ENCODE peak calls at places on chromosomes 4 and X, in seven cellular contexts. M, B, D, W, J, N and L are unnamed samples.

GRCh38 chrX:132622130-132622529 is 133.3 kb upstream of the MBNL3 start:
- DNase-seq in B (no peak), J (no peak), D (peak), N (no peak), W (no peak), M (no peak), L (no peak)

GRCh38 chrX:97050413-97050812 is 166.7 kb downstream of the RPA4 start:
- DNase-seq in M (no peak), B (no peak), D (peak), W (no peak), N (no peak), J (peak), L (no peak)

GRCh38 chrX:6917666-6918065 is 229.8 kb upstream of the STS start:
- DNase-seq in D (no peak), W (no peak), M (no peak), N (no peak), B (no peak), J (no peak), L (no peak)

GRCh38 chr4:37837446-37837845 is 11.0 kb downstream of the PGM2 start:
- DNase-seq in B (no peak), M (no peak), J (no peak), N (no peak), D (peak), W (peak), L (no peak)

GRCh38 chr4:10343656-10344055 is 113.6 kb downstream of the ZNF518B start:
- DNase-seq in J (no peak), N (no peak), M (no peak), B (no peak), W (no peak), D (no peak), L (no peak)

GRCh38 chr4:76339364-76339763 is 32.8 kb downstream of the STBD1 start:
- DNase-seq in M (no peak), W (no peak), B (no peak), D (no peak), J (no peak), N (no peak), L (no peak)

GRCh38 chr4:113881256-113881655 is 98.2 kb downstream of the ARSJ start:
- DNase-seq in D (no peak), N (no peak), B (no peak), J (peak), M (no peak), W (no peak), L (no peak)

GRCh38 chr4:3041192-3042142 is 32.9 kb downstream of the HTT-AS start:
- DNase-seq in B (peak), N (peak), J (no peak), D (peak), M (no peak), W (peak), L (no peak)

GRCh38 chrX:110015915-110016314 is 13.0 kb downstream of the TMEM164 start:
- DNase-seq in N (no peak), W (no peak), M (no peak), B (no peak), J (no peak), D (no peak), L (no peak)

GRCh38 chrX:77899081-77899828 is at the start of gene COX7B:
- DNase-seq in B (peak), N (peak), W (peak), J (peak), M (peak), D (peak), L (peak)

GRCh38 chr4:7956306-7957112 is 16.8 kb upstream of the AFAP1 start:
- DNase-seq in W (no peak), J (no peak), D (peak), B (no peak), M (no peak), N (peak), L (no peak)

GRCh38 chrX:74325130-74326059 is 21.4 kb downstream of the ZCCHC13 start:
- DNase-seq in W (no peak), J (no peak), B (no peak), D (no peak), M (peak), N (no peak), L (peak)

GRCh38 chrX:78384486-78384885 is 57.1 kb upstream of the CYSLTR1 start:
- DNase-seq in D (no peak), J (no peak), W (no peak), N (no peak), B (no peak), M (no peak), L (no peak)

GRCh38 chr4:139214039-139214534 is 37.1 kb upstream of the ELF2 start:
- DNase-seq in M (peak), D (no peak), W (no peak), B (peak), N (no peak), J (no peak), L (peak)

GRCh38 chrX:46611658-46612362 is 38.2 kb downstream of the CHST7 start:
- DNase-seq in J (no peak), B (no peak), W (no peak), D (no peak), M (no peak), N (no peak), L (no peak)

GRCh38 chrX:49644991-49645637 is 46.3 kb downstream of the GAGE1 start:
- DNase-seq in N (no peak), J (no peak), W (no peak), M (no peak), D (no peak), B (no peak), L (no peak)

GRCh38 chr4:1895971-1896657 is 24.9 kb downstream of the NSD2 start:
- DNase-seq in N (no peak), M (no peak), J (no peak), D (no peak), B (no peak), W (no peak), L (no peak)

GRCh38 chr4:101348367-101348827 is 1.1 kb upstream of the PPP3CA start:
- DNase-seq in B (no peak), W (no peak), N (no peak), M (no peak), J (no peak), D (no peak), L (no peak)

GRCh38 chr4:171031338-171031737 is 781.9 kb upstream of the GALNTL6 start:
- DNase-seq in W (no peak), J (no peak), D (no peak), B (no peak), N (no peak), M (no peak), L (no peak)

GRCh38 chr4:8038702-8039251 is 99.1 kb upstream of the AFAP1 start:
- DNase-seq in N (no peak), M (no peak), D (no peak), J (no peak), B (no peak), W (no peak), L (no peak)

GRCh38 chrX:115579786-115580294 is 18.9 kb downstream of the PLS3 start:
- DNase-seq in J (no peak), M (no peak), N (no peak), W (no peak), B (no peak), D (no peak), L (no peak)

GRCh38 chrX:97895751-97896150 is 1012.0 kb downstream of the RPA4 start:
- DNase-seq in B (no peak), M (no peak), W (no peak), N (no peak), J (no peak), D (no peak), L (no peak)

GRCh38 chr4:27702710-27703431 is 842.2 kb downstream of the STIM2 start:
- DNase-seq in W (no peak), M (no peak), N (no peak), J (no peak), B (no peak), D (no peak), L (no peak)

GRCh38 chrX:39891781-39892180 is 206.0 kb downstream of the BCOR start:
- DNase-seq in D (no peak), N (no peak), W (no peak), M (no peak), J (no peak), B (no peak), L (no peak)

GRCh38 chr4:105714071-105714521 is 5.5 kb downstream of the GSTCD start:
- DNase-seq in W (no peak), B (no peak), D (peak), N (no peak), J (no peak), M (no peak), L (no peak)

GRCh38 chrX:821311-822178 is 191.0 kb downstream of the SHOX start:
- DNase-seq in N (no peak), M (no peak), D (no peak), W (no peak), B (no peak), J (no peak), L (no peak)

GRCh38 chrX:102712967-102713677 is 874 bp downstream of the GPRASP2 start:
- DNase-seq in D (peak), B (peak), N (peak), M (no peak), W (no peak), J (peak), L (no peak)

GRCh38 chr4:82787342-82787741 is 11.3 kb downstream of the SCD5 start:
- DNase-seq in J (no peak), N (no peak), D (peak), B (no peak), W (no peak), M (no peak), L (no peak)

GRCh38 chrX:21840199-21840557 is 761 bp downstream of the MBTPS2 start:
- DNase-seq in D (peak), M (no peak), J (no peak), W (no peak), B (no peak), N (no peak), L (no peak)

GRCh38 chr4:36011381-36011780 is 232.9 kb downstream of the ARAP2 start:
- DNase-seq in W (no peak), J (no peak), B (no peak), M (no peak), N (no peak), D (no peak), L (no peak)

GRCh38 chr4:113452868-113453620 is 308.5 kb downstream of the CAMK2D start:
- DNase-seq in D (peak), M (peak), B (no peak), W (no peak), N (peak), J (no peak), L (peak)

GRCh38 chrX:155086202-155086840 is 15.0 kb downstream of the BRCC3 start:
- DNase-seq in J (no peak), M (no peak), W (no peak), D (peak), B (peak), N (no peak), L (peak)